ENCODE peak calls at places on chromosome 4, in seven cellular contexts. Y is astrocyte, B is dorsolateral prefrontal cortex, X is GM23248, Z is A549, P is astrocyte of the spinal cord, C is pancreas. S is an unnamed sample.

GRCh38 chr4:123954220-123954619 is 557.6 kb downstream of the SPRY1 start:
- DNase-seq in Y (no peak), B (no peak), X (no peak), Z (no peak), P (no peak), C (no peak), S (no peak)

GRCh38 chr4:123340381-123340701 is 56.3 kb upstream of the SPRY1 start:
- DNase-seq in Y (peak; percentile 86), B (no peak), X (peak; percentile 93), Z (peak; percentile 85), P (peak; percentile 91), C (no peak), S (no peak)

GRCh38 chr4:123421227-123421941 is 24.8 kb downstream of the SPRY1 start:
- DNase-seq in Y (no peak), B (no peak), X (peak; percentile 15), Z (no peak), P (no peak), C (no peak), S (no peak)

GRCh38 chr4:4875147-4875546 is 15.7 kb downstream of the MSX1 start:
- DNase-seq in Y (no peak), B (no peak), X (no peak), Z (no peak), P (no peak), C (no peak), S (no peak)

GRCh38 chr4:184728858-184729257 is 5.0 kb downstream of the CENPU start:
- DNase-seq in Y (peak; percentile 61), B (no peak), X (no peak), Z (no peak), P (peak; percentile 59), C (no peak), S (no peak)

GRCh38 chr4:72924814-72925213 is 144.7 kb downstream of the COX18 start:
- DNase-seq in Y (no peak), B (no peak), X (no peak), Z (no peak), P (no peak), C (no peak), S (peak; percentile 63)

GRCh38 chr4:86972997-86973396 is 38.2 kb downstream of the AFF1 start:
- DNase-seq in Y (no peak), B (no peak), X (no peak), Z (no peak), P (no peak), C (peak; percentile 83), S (peak; percentile 81)

GRCh38 chr4:72352746-72353145 is 216.3 kb downstream of the ADAMTS3 start:
- DNase-seq in Y (no peak), B (no peak), X (peak; percentile 13), Z (no peak), P (no peak), C (no peak), S (no peak)

GRCh38 chr4:169189372-169189771 is 81.4 kb downstream of the SH3RF1 start:
- DNase-seq in Y (no peak), B (no peak), X (no peak), Z (no peak), P (no peak), C (no peak), S (no peak)

GRCh38 chr4:140637836-140638235 is 69.1 kb upstream of the UCP1 start:
- DNase-seq in Y (no peak), B (no peak), X (peak; percentile 45), Z (peak; percentile 42), P (no peak), C (no peak), S (no peak)

GRCh38 chr4:71009796-71010588 is 16.5 kb downstream of the DCK start:
- DNase-seq in Y (peak; percentile 25), B (no peak), X (peak; percentile 63), Z (peak; percentile 26), P (peak; percentile 72), C (no peak), S (no peak)

GRCh38 chr4:128517739-128518510 is 230.3 kb upstream of the PGRMC2 start:
- DNase-seq in Y (peak; percentile 98), B (no peak), X (peak; percentile 97), Z (peak; percentile 93), P (peak; percentile 98), C (peak; percentile 42), S (no peak)

GRCh38 chr4:83010111-83010521 is 507 bp downstream of the LIN54 start:
- DNase-seq in Y (peak; percentile 53), B (no peak), X (peak; percentile 77), Z (no peak), P (peak; percentile 44), C (no peak), S (no peak)

GRCh38 chr4:74134500-74134852 is 23.4 kb upstream of the MTHFD2L start:
- DNase-seq in Y (no peak), B (no peak), X (no peak), Z (no peak), P (no peak), C (no peak), S (no peak)

GRCh38 chr4:188971125-188971524 is 831.9 kb downstream of the TRIML1 start:
- DNase-seq in Y (peak; percentile 6), B (no peak), X (peak; percentile 0), Z (peak; percentile 16), P (no peak), C (no peak), S (no peak)

DNA sequence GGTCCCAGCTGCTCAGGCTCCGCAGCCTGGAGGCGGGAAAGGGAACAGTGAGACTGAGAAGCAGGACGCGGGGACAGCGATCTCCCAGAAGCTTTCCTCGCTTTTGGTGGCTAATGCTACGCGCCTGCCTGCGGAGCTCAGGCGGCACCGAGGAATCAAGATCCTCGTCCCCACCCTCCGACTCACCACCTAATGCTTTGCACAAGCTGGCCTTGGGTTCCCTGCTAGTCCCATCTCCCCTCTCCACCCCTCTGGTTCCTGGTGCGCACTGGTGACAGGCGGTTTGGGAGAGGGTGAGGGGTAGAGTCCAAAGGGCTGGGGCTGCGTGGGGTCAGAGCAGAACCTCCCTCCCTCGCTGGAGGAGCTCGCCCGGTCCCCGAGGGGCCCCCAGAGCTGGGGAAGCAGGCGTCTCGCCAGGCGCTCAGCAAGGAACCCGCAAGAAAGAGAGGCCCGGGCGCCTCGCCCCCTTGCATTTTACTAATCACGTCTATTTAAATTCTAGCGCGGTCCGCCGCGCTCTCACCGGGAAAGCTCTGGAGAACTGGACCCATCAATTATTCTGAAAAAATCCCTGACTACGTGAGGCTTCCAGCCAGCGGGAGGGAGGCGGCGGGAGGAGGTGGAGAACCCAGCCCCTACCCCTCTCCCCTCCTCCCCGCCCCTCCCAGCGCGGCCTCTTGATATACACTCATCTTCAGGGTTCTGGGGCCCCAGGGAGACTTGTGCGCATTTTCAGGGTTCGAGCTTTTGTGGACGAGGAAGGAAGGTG is 9.1 kb downstream of the POU4F2 start:
- DNase-seq in Y (no peak), B (no peak), X (peak; percentile 16), Z (no peak), P (no peak), C (no peak), S (no peak)
- H3K4me3 ChIP-seq in Y (no peak overlapping the region), B (no peak overlapping the region), X (no peak overlapping the region), Z (no peak overlapping the region), P (no peak overlapping the region), C (no peak overlapping the region), S (no peak overlapping the region)

GRCh38 chr4:40992472-40993298 is 221.7 kb downstream of the APBB2 start:
- DNase-seq in Y (peak; percentile 87), B (no peak), X (peak; percentile 82), Z (peak; percentile 34), P (peak; percentile 68), C (no peak), S (no peak)

GRCh38 chr4:40990899-40991265 is 223.5 kb downstream of the APBB2 start:
- DNase-seq in Y (no peak), B (no peak), X (peak; percentile 67), Z (peak; percentile 37), P (no peak), C (no peak), S (no peak)

GRCh38 chr4:40991908-40992307 is 222.4 kb downstream of the APBB2 start:
- DNase-seq in Y (no peak), B (no peak), X (no peak), Z (no peak), P (no peak), C (no peak), S (no peak)

GRCh38 chr4:40987151-40987550 is 227.2 kb downstream of the APBB2 start:
- DNase-seq in Y (no peak), B (no peak), X (no peak), Z (no peak), P (no peak), C (no peak), S (no peak)

GRCh38 chr4:40990202-40990898 is 224.0 kb downstream of the APBB2 start:
- DNase-seq in Y (peak; percentile 99), B (no peak), X (peak; percentile 93), Z (peak; percentile 89), P (peak; percentile 93), C (no peak), S (no peak)
- H3K4me3 ChIP-seq in Y (no peak overlapping the region), B (no peak overlapping the region), X (peak overlapping the region; percentile 36), Z (no peak overlapping the region), P (no peak overlapping the region), C (no peak overlapping the region), S (no peak overlapping the region)

DNA sequence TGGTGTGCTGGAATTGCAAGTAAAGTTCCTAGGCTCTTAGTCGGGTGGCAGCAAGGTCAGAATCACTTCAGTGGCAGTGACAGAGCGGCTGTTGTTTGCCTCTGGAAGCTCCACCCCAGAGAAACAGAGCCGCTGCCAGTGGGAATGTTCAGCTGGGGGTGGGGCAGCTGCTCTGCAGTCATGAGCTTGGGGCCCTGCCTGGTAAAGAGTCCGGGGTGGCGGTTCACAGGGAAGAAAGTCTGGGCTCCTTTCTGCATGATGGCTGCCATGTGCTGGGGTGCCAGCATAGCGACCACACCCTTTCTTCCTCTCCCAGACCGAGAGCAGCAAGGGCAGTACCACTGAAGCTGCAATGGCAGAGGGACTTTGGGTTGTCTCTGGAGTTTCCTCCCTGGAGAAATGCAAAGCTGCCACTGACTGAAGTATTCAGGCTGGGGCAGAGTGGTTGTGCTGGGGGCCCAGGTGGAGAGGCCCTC is 108.8 kb upstream of the CENPE start:
- DNase-seq in Y (no peak), B (peak; percentile 80), X (peak; percentile 8), Z (no peak), P (no peak), C (peak; percentile 28), S (no peak)
- H3K4me3 ChIP-seq in Y (no peak overlapping the region), B (peak overlapping the region; percentile 34), X (no peak overlapping the region), Z (no peak overlapping the region), P (no peak overlapping the region), C (no peak overlapping the region), S (no peak overlapping the region)

GRCh38 chr4:89837385-89837995 is 529 bp upstream of the SNCA start:
- DNase-seq in Y (peak; percentile 18), B (no peak), X (peak; percentile 20), Z (peak; percentile 2), P (peak; percentile 50), C (no peak), S (peak; percentile 26)

GRCh38 chr4:89836031-89836777 is 757 bp downstream of the SNCA start:
- DNase-seq in Y (no peak), B (no peak), X (peak; percentile 3), Z (no peak), P (no peak), C (no peak), S (no peak)

GRCh38 chr4:89839558-89839957 is 2.6 kb upstream of the SNCA start:
- DNase-seq in Y (no peak), B (no peak), X (no peak), Z (no peak), P (no peak), C (no peak), S (no peak)

GRCh38 chr4:89836897-89837384 is at the start of gene SNCA:
- DNase-seq in Y (peak; percentile 53), B (peak; percentile 81), X (peak; percentile 67), Z (peak; percentile 26), P (peak; percentile 64), C (peak; percentile 25), S (peak; percentile 58)

DNA sequence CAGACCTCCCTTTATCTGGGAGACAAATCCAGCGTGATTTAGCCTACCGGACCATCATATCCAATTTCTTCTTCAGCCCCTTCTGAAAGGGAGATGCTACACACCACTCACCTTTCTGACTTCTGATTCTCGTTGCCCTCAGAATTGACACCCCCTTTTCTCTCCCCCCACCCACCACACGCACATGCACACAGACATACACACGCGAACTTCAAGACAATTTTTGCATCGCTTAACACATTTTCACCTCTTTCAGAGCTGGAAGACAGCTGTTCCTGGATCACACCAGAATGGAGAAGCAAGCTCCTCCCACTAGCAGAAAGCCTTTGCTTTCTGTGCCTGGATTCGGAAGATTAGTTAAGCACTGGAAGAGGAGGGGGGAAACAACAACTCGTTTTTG is 1.0 kb upstream of the SNCA start:
- DNase-seq in Y (no peak), B (no peak), X (peak; percentile 12), Z (no peak), P (peak; percentile 24), C (no peak), S (no peak)
- H3K4me3 ChIP-seq in Y (peak overlapping the region; percentile 67), B (peak overlapping the region; percentile 85), X (no peak overlapping the region), Z (peak overlapping the region; percentile 45), P (peak overlapping the region; percentile 66), C (no peak overlapping the region), S (no peak overlapping the region)